ENCODE peak calls at places on chromosomes 12 and 14, in ten cellular contexts. L is endothelial cell of umbilical vein; R is globus pallidus; T is endodermal cell; W is CD14-positive monocyte; G is GM03348; B is activated naive CD4-positive, alpha-beta T cell; P is activated gamma-delta T cell treated with Interleukin-2 at 50 U/mL for 16 hours; O is cardiac muscle cell; E is NCI-H1092. A is an unnamed sample.

GRCh38 chr12:26833692-26834168 is 736 bp upstream of the ITPR2 start:
- DNase-seq in O (peak), W (no peak), L (peak), T (peak), P (peak), B (peak), E (no peak), R (peak), G (no peak), A (no peak)

GRCh38 chr14:22143360-22143759 is 445.7 kb downstream of the DAD1 start:
- DNase-seq in E (no peak), G (no peak), P (no peak), R (no peak), L (no peak), T (no peak), W (no peak), O (no peak), B (no peak), A (no peak)

GRCh38 chr14:65866906-65867305 is 454.4 kb downstream of the FUT8 start:
- DNase-seq in O (peak), B (no peak), L (no peak), G (no peak), R (no peak), P (no peak), T (no peak), E (peak), W (no peak), A (peak)

GRCh38 chr14:54048311-54048710 is 91.7 kb upstream of the BMP4 start:
- DNase-seq in G (no peak), R (no peak), O (no peak), T (no peak), L (no peak), W (peak), E (no peak), B (no peak), P (no peak), A (no peak)

GRCh38 chr12:27236498-27236897 is 7.6 kb upstream of the STK38L start:
- DNase-seq in O (peak), T (no peak), B (no peak), W (peak), P (no peak), G (no peak), E (no peak), R (no peak), L (no peak), A (no peak)

GRCh38 chr12:66516133-66516532 is 162.7 kb downstream of the GRIP1 start:
- DNase-seq in G (no peak), B (no peak), O (no peak), R (no peak), W (no peak), E (no peak), T (no peak), P (no peak), L (no peak), A (no peak)

GRCh38 chr14:98598576-98598975 is 673.4 kb downstream of the BCL11B start:
- DNase-seq in P (no peak), W (no peak), G (no peak), T (no peak), E (no peak), R (no peak), L (no peak), O (no peak), B (no peak), A (no peak)

GRCh38 chr14:24013654-24014514 is 25.2 kb downstream of the DHRS4L2 start:
- DNase-seq in W (no peak), R (peak), E (peak), L (peak), T (peak), P (peak), O (peak), G (peak), B (peak), A (peak)

GRCh38 chr12:112418248-112418595 is 525 bp upstream of the PTPN11 start:
- DNase-seq in P (no peak), L (no peak), W (no peak), E (no peak), T (no peak), B (no peak), G (no peak), R (no peak), O (no peak), A (no peak)

GRCh38 chr12:20588057-20588456 is 107.1 kb upstream of the SLCO1C1 start:
- DNase-seq in O (no peak), E (no peak), G (no peak), R (peak), T (no peak), L (no peak), B (no peak), W (no peak), P (no peak), A (no peak)

GRCh38 chr12:67415473-67415872 is 146.3 kb downstream of the CAND1 start:
- DNase-seq in L (no peak), W (no peak), R (peak), G (peak), E (peak), P (no peak), T (peak), O (peak), B (no peak), A (no peak)

GRCh38 chr12:12088761-12089160 is 18.0 kb downstream of the BCL2L14 start:
- DNase-seq in B (no peak), T (peak), W (no peak), P (no peak), E (no peak), G (peak), R (no peak), L (no peak), O (no peak), A (no peak)

GRCh38 chr12:88529531-88530488 is 50.5 kb downstream of the KITLG start:
- DNase-seq in P (no peak), B (no peak), E (peak), W (no peak), L (peak), R (no peak), O (no peak), T (no peak), G (no peak), A (peak)

GRCh38 chr14:49853572-49854375 is 1.2 kb upstream of the NEMF start:
- DNase-seq in O (peak), W (peak), T (peak), R (peak), G (peak), L (peak), B (peak), P (peak), E (peak), A (peak)

GRCh38 chr12:570237-570925 is 92.9 kb downstream of the NINJ2 start:
- DNase-seq in T (peak), G (peak), W (peak), P (no peak), L (peak), R (no peak), O (peak), E (no peak), B (no peak), A (no peak)

GRCh38 chr12:54240971-54241588 is 38.8 kb downstream of the CBX5 start:
- DNase-seq in E (no peak), O (no peak), L (no peak), G (no peak), T (no peak), B (no peak), W (no peak), P (no peak), R (no peak), A (no peak)

GRCh38 chr12:1836854-1837411 is 16.6 kb downstream of the LRTM2 start:
- DNase-seq in B (no peak), G (no peak), P (no peak), O (no peak), L (no peak), W (peak), E (peak), R (peak), T (no peak), A (peak)

GRCh38 chr12:6817662-6818157 is 3.9 kb upstream of the GPR162 start:
- DNase-seq in B (no peak), T (peak), E (no peak), R (no peak), P (no peak), W (no peak), O (no peak), G (no peak), L (no peak), A (no peak)

GRCh38 chr12:26845057-26845666 is 12.2 kb upstream of the ITPR2 start:
- DNase-seq in E (no peak), B (no peak), P (no peak), T (peak), W (no peak), G (peak), O (peak), R (peak), L (peak), A (no peak)

GRCh38 chr12:93855265-93855664 is 178.1 kb downstream of the CRADD start:
- DNase-seq in T (no peak), B (no peak), G (no peak), E (no peak), O (no peak), L (no peak), W (no peak), R (no peak), P (no peak), A (no peak)

GRCh38 chr12:51730745-51731144 is 117.8 kb downstream of the FIGNL2 start:
- DNase-seq in G (no peak), O (no peak), R (no peak), B (no peak), E (no peak), T (no peak), L (no peak), W (no peak), P (no peak), A (no peak)

GRCh38 chr12:123115409-123116111 is 35.3 kb downstream of the PITPNM2 start:
- DNase-seq in G (peak), T (peak), R (peak), B (peak), L (no peak), E (no peak), P (no peak), O (peak), W (no peak), A (no peak)

GRCh38 chr12:101287357-101287756 is 7.5 kb downstream of the UTP20 start:
- DNase-seq in O (no peak), L (no peak), B (no peak), P (no peak), R (no peak), W (no peak), G (no peak), E (no peak), T (no peak), A (peak)

GRCh38 chr14:85531594-85532391 is 1.8 kb downstream of the FLRT2 start:
- DNase-seq in B (no peak), G (peak), W (peak), T (peak), O (peak), E (no peak), R (peak), P (no peak), L (peak), A (no peak)

GRCh38 chr12:5242440-5242839 is 189.5 kb upstream of the NTF3 start:
- DNase-seq in O (no peak), L (no peak), G (no peak), T (no peak), W (no peak), R (no peak), B (no peak), P (no peak), E (no peak), A (no peak)

GRCh38 chr14:101464310-101464983 is 96.8 kb upstream of the DIO3 start:
- DNase-seq in E (no peak), W (no peak), P (no peak), L (no peak), O (no peak), G (no peak), B (no peak), R (no peak), T (no peak), A (no peak)

GRCh38 chr14:75299064-75299463 is 20.4 kb downstream of the FOS start:
- DNase-seq in T (no peak), P (no peak), W (peak), L (no peak), B (no peak), O (peak), E (no peak), R (no peak), G (peak), A (no peak)

GRCh38 chr14:52377940-52378339 is 63.8 kb downstream of the PTGER2 start:
- DNase-seq in L (no peak), P (no peak), T (peak), E (no peak), O (no peak), B (no peak), W (no peak), G (no peak), R (no peak), A (no peak)

GRCh38 chr14:67360469-67361206 is 510 bp downstream of the EIF2S1 start:
- DNase-seq in P (no peak), L (no peak), B (no peak), E (no peak), W (no peak), R (no peak), T (no peak), G (no peak), O (no peak), A (no peak)

GRCh38 chr12:47094804-47095203 is 15.0 kb upstream of the AMIGO2 start:
- DNase-seq in L (no peak), P (no peak), T (no peak), B (no peak), E (no peak), W (no peak), O (no peak), G (no peak), R (no peak), A (no peak)

GRCh38 chr14:35789651-35790050 is 19.4 kb downstream of the RALGAPA1 start:
- DNase-seq in O (no peak), B (no peak), E (no peak), R (no peak), P (no peak), T (no peak), G (peak), W (no peak), L (no peak), A (no peak)

GRCh38 chr12:4276524-4277204 is 3.1 kb downstream of the CCND2 start:
- DNase-seq in E (peak), R (peak), B (peak), O (peak), P (peak), T (peak), L (peak), G (peak), W (peak), A (peak)

GRCh38 chr12:80939231-80939950 is 1.7 kb upstream of the LIN7A start:
- DNase-seq in R (no peak), W (peak), P (no peak), B (no peak), G (no peak), O (peak), L (peak), E (no peak), T (no peak), A (no peak)

GRCh38 chr12:114480309-114481199 is 74.6 kb upstream of the TBX5 start:
- DNase-seq in R (no peak), W (no peak), T (peak), L (no peak), E (no peak), B (no peak), O (peak), P (no peak), G (peak), A (no peak)

GRCh38 chr12:110756611-110757010 is 13.9 kb upstream of the PPP1CC start:
- DNase-seq in W (no peak), B (no peak), E (no peak), R (no peak), O (no peak), P (no peak), L (no peak), T (no peak), G (no peak), A (no peak)

GRCh38 chr12:43104524-43104923 is 447.5 kb downstream of the ADAMTS20 start:
- DNase-seq in G (no peak), P (no peak), W (no peak), T (no peak), R (no peak), L (no peak), B (no peak), E (no peak), O (peak), A (no peak)

GRCh38 chr14:21498540-21499526 is 12.3 kb downstream of the METTL3 start:
- DNase-seq in E (peak), W (no peak), L (peak), T (peak), P (peak), B (no peak), G (peak), R (peak), O (peak), A (peak)

GRCh38 chr12:1309610-1310009 is 284.8 kb downstream of the FBXL14 start:
- DNase-seq in E (no peak), P (no peak), G (no peak), W (no peak), O (no peak), L (no peak), B (no peak), R (no peak), T (no peak), A (no peak)